ENCODE peak calls at places on chromosomes 12 and 14, in five cellular contexts. One of them, this sample, is unnamed.

GRCh38 chr12:39047539-39048078 is 142.2 kb upstream of the CPNE8 start:
- DNase-seq in sciatic nerve: no peak
- DNase-seq in activated gamma-delta T cell treated with Interleukin-2 at 50 U/mL for 16 hours: no peak
- DNase-seq in GM18507: no peak
- DNase-seq in bronchial epithelial cell: no peak
- DNase-seq in this sample: no peak

GRCh38 chr14:74015965-74016364 is 3.1 kb downstream of the ENTPD5 start:
- DNase-seq in sciatic nerve: no peak
- DNase-seq in activated gamma-delta T cell treated with Interleukin-2 at 50 U/mL for 16 hours: no peak
- DNase-seq in bronchial epithelial cell: no peak
- DNase-seq in GM18507: no peak
- DNase-seq in this sample: no peak

GRCh38 chr12:114636723-114637480 is 47.1 kb downstream of the TBX3 start:
- DNase-seq in GM18507: no peak
- DNase-seq in bronchial epithelial cell: peak; percentile 27
- DNase-seq in sciatic nerve: no peak
- DNase-seq in activated gamma-delta T cell treated with Interleukin-2 at 50 U/mL for 16 hours: no peak
- DNase-seq in this sample: no peak

GRCh38 chr12:38155020-38155395 is 161.6 kb upstream of the ALG10B start:
- DNase-seq in sciatic nerve: no peak
- DNase-seq in bronchial epithelial cell: no peak
- DNase-seq in activated gamma-delta T cell treated with Interleukin-2 at 50 U/mL for 16 hours: no peak
- DNase-seq in GM18507: no peak
- DNase-seq in this sample: no peak

GRCh38 chr14:34539407-34540180 is at the start of gene EAPP:
- DNase-seq in GM18507: peak; percentile 94
- DNase-seq in bronchial epithelial cell: peak; percentile 91
- DNase-seq in sciatic nerve: peak; percentile 98
- DNase-seq in activated gamma-delta T cell treated with Interleukin-2 at 50 U/mL for 16 hours: peak; percentile 94
- DNase-seq in this sample: no peak

GRCh38 chr12:21818627-21819026 is 44.1 kb upstream of the KCNJ8 start:
- DNase-seq in bronchial epithelial cell: peak; percentile 91
- DNase-seq in sciatic nerve: no peak
- DNase-seq in GM18507: no peak
- DNase-seq in activated gamma-delta T cell treated with Interleukin-2 at 50 U/mL for 16 hours: no peak
- DNase-seq in this sample: no peak

GRCh38 chr12:123163227-123163626 is 12.3 kb upstream of the PITPNM2 start:
- DNase-seq in GM18507: no peak
- DNase-seq in bronchial epithelial cell: peak; percentile 92
- DNase-seq in sciatic nerve: no peak
- DNase-seq in activated gamma-delta T cell treated with Interleukin-2 at 50 U/mL for 16 hours: no peak
- DNase-seq in this sample: no peak

GRCh38 chr12:106089935-106090334 is 48.8 kb downstream of the NUAK1 start:
- DNase-seq in bronchial epithelial cell: no peak
- DNase-seq in sciatic nerve: no peak
- DNase-seq in GM18507: no peak
- DNase-seq in activated gamma-delta T cell treated with Interleukin-2 at 50 U/mL for 16 hours: no peak
- DNase-seq in this sample: no peak

GRCh38 chr14:58708004-58708403 is 70.2 kb downstream of the DACT1 start:
- DNase-seq in sciatic nerve: no peak
- DNase-seq in bronchial epithelial cell: no peak
- DNase-seq in GM18507: no peak
- DNase-seq in activated gamma-delta T cell treated with Interleukin-2 at 50 U/mL for 16 hours: no peak
- DNase-seq in this sample: no peak

GRCh38 chr12:19129121-19129485 is 430 bp upstream of the PLEKHA5 start:
- DNase-seq in GM18507: no peak
- DNase-seq in bronchial epithelial cell: no peak
- DNase-seq in sciatic nerve: no peak
- DNase-seq in activated gamma-delta T cell treated with Interleukin-2 at 50 U/mL for 16 hours: no peak
- DNase-seq in this sample: no peak

GRCh38 chr12:14833952-14834351 is 9.4 kb downstream of the ART4 start:
- DNase-seq in GM18507: no peak
- DNase-seq in bronchial epithelial cell: no peak
- DNase-seq in activated gamma-delta T cell treated with Interleukin-2 at 50 U/mL for 16 hours: no peak
- DNase-seq in sciatic nerve: no peak
- DNase-seq in this sample: no peak

GRCh38 chr14:97442363-97442762 is 645.2 kb downstream of the VRK1 start:
- DNase-seq in bronchial epithelial cell: no peak
- DNase-seq in activated gamma-delta T cell treated with Interleukin-2 at 50 U/mL for 16 hours: no peak
- DNase-seq in GM18507: no peak
- DNase-seq in sciatic nerve: no peak
- DNase-seq in this sample: no peak